ENCODE peak calls at places on chromosome 10, in four cellular contexts. C is neural crest cell, U is retinal pigment epithelial cell, F is ovary. I is an unnamed sample.

GRCh38 chr10:66924674-66925345 is 1.0 kb upstream of the LRRTM3 start:
- DNase-seq in F (no peak), C (no peak), U (peak; percentile 7), I (no peak)

GRCh38 chr10:30999084-30999712 is 32.5 kb downstream of the ZNF438 start:
- DNase-seq in C (no peak), U (no peak), F (no peak), I (no peak)

GRCh38 chr10:93947055-93947454 is 46.7 kb upstream of the PLCE1 start:
- DNase-seq in F (peak; percentile 34), U (peak; percentile 32), C (no peak), I (no peak)

GRCh38 chr10:18406136-18406535 is 245.3 kb downstream of the NSUN6 start:
- DNase-seq in C (no peak), U (no peak), F (no peak), I (no peak)

GRCh38 chr10:42988517-42989395 is 88.1 kb upstream of the RET start:
- DNase-seq in U (no peak), F (no peak), C (no peak), I (peak; percentile 2)

GRCh38 chr10:55174419-55174818 is 373.4 kb upstream of the PCDH15 start:
- DNase-seq in C (no peak), U (no peak), F (no peak), I (no peak)

GRCh38 chr10:21355591-21356011 is 169.9 kb downstream of the SKIDA1 start:
- DNase-seq in F (no peak), C (no peak), U (no peak), I (no peak)

GRCh38 chr10:79246606-79247275 is 100.5 kb upstream of the PPIF start:
- DNase-seq in U (no peak), F (peak; percentile 81), C (no peak), I (peak; percentile 42)

GRCh38 chr10:59894114-59894513 is 12.2 kb downstream of the CCDC6 start:
- DNase-seq in F (peak; percentile 66), C (no peak), U (no peak), I (no peak)

GRCh38 chr10:51711519-51711891 is 12.1 kb upstream of the CSTF2T start:
- DNase-seq in F (no peak), C (no peak), U (no peak), I (no peak)

GRCh38 chr10:60414877-60415585 is 25.4 kb upstream of the ANK3 start:
- DNase-seq in C (no peak), U (peak; percentile 57), F (no peak), I (no peak)

GRCh38 chr10:118868618-118869017 is 113.8 kb upstream of the CACUL1 start:
- DNase-seq in U (no peak), F (no peak), C (no peak), I (no peak)

GRCh38 chr10:89351402-89352038 is 23.7 kb downstream of the IFIT3 start:
- DNase-seq in F (no peak), U (no peak), C (no peak), I (no peak)

GRCh38 chr10:5589071-5589962 is 64.6 kb downstream of the CALML3 start:
- DNase-seq in F (no peak), U (no peak), C (no peak), I (no peak)

GRCh38 chr10:5591336-5591824 is 66.6 kb downstream of the CALML3 start:
- DNase-seq in U (no peak), C (no peak), F (no peak), I (no peak)

GRCh38 chr10:5590816-5591215 is 66.1 kb downstream of the CALML3 start:
- DNase-seq in U (no peak), F (no peak), C (no peak), I (no peak)

GRCh38 chr10:5588603-5589002 is 63.8 kb downstream of the CALML3 start:
- DNase-seq in F (no peak), U (no peak), C (no peak), I (no peak)

GRCh38 chr10:5589963-5590511 is 65.3 kb downstream of the CALML3 start:
- DNase-seq in U (peak; percentile 38), C (no peak), F (no peak), I (no peak)
- TF ChIP-seq CTCF in U (peak; percentile 48), C (peak; percentile 33), F (no peak), I (peak; percentile 11)

GRCh38 chr10:14302035-14302434 is 28.7 kb downstream of the FRMD4A start:
- DNase-seq in C (no peak), U (no peak), F (no peak), I (no peak)
- TF ChIP-seq CTCF in C (peak; percentile 50), U (peak; percentile 64), F (no peak), I (peak; percentile 54)

GRCh38 chr10:74977072-74977471 is 134.4 kb upstream of the SAMD8 start:
- DNase-seq in U (no peak), C (no peak), F (no peak), I (no peak)

GRCh38 chr10:74975758-74976157 is 135.7 kb upstream of the SAMD8 start:
- DNase-seq in F (no peak), U (no peak), C (no peak), I (no peak)

GRCh38 chr10:74977913-74978847 is 133.3 kb upstream of the SAMD8 start:
- DNase-seq in F (no peak), C (no peak), U (no peak), I (no peak)

GRCh38 chr10:74973993-74974392 is 137.5 kb upstream of the SAMD8 start:
- DNase-seq in C (no peak), F (no peak), U (no peak), I (no peak)

DNA sequence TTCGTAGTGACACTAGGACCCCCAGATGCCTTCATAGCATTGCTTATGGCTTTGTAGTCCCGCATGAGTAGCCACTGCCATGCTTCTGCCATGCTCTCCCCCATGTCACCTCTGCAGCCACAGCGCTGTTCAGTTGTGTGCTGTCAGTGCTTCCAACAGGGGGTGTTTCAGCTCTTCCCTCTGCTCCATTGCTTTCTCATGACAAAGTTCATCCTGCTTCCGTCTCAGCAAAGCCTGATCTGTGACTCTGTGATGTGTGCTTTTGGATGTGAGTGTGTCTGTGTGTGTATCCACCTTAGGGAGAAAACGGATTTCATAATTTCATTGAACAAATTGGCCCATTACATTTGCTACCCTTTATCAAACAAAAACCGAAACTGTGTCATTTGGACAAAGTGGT is 134.9 kb upstream of the SAMD8 start:
- DNase-seq in F (no peak), C (no peak), U (no peak), I (no peak)
- TF ChIP-seq CTCF in F (no peak), C (no peak), U (no peak), I (no peak)

GRCh38 chr10:77377678-77378352 is 259.8 kb downstream of the KCNMA1 start:
- DNase-seq in U (no peak), F (no peak), C (no peak), I (no peak)
- TF ChIP-seq CTCF in U (no peak), F (no peak), C (no peak), I (no peak)

GRCh38 chr10:14555806-14556205 is 218.9 kb downstream of the FAM107B start:
- DNase-seq in F (no peak), U (no peak), C (no peak), I (no peak)

GRCh38 chr10:14558025-14558424 is 216.7 kb downstream of the FAM107B start:
- DNase-seq in U (no peak), C (no peak), F (no peak), I (no peak)

GRCh38 chr10:14554843-14555205 is 219.9 kb downstream of the FAM107B start:
- DNase-seq in C (no peak), F (no peak), U (no peak), I (no peak)

GRCh38 chr10:14557573-14557972 is 217.1 kb downstream of the FAM107B start:
- DNase-seq in C (no peak), U (no peak), F (no peak), I (no peak)

GRCh38 chr10:14556285-14556956 is 218.3 kb downstream of the FAM107B start:
- DNase-seq in F (no peak), U (no peak), C (no peak), I (no peak)
- TF ChIP-seq CTCF in F (no peak), U (no peak), C (peak; percentile 43), I (no peak)

I was measured in endothelial cell.